ENCODE peak calls at places on chromosomes 6 and 20, in nine cellular contexts. One of them, this sample, is unnamed. For H3K4me1 and H3K27me3, the result is how much of the 10 kb centered on the place peaks cover.

GRCh38 chr6:25286891-25287290 is 7.7 kb downstream of the CARMIL1 start:
- DNase-seq in adrenal gland: no peak
- DNase-seq in CD8-positive, alpha-beta memory T cell: no peak
- DNase-seq in H9: no peak
- DNase-seq in psoas muscle: no peak
- DNase-seq in IMR-90: no peak
- DNase-seq in heart right ventricle: no peak
- DNase-seq in stomach: no peak
- DNase-seq in naive thymus-derived CD4-positive, alpha-beta T cell: no peak
- DNase-seq in this sample: no peak

GRCh38 chr20:59831024-59831900 is 102.2 kb downstream of the SYCP2 start:
- DNase-seq in adrenal gland: no peak
- DNase-seq in CD8-positive, alpha-beta memory T cell: no peak
- DNase-seq in H9: peak
- DNase-seq in psoas muscle: no peak
- DNase-seq in IMR-90: no peak
- DNase-seq in heart right ventricle: no peak
- DNase-seq in stomach: peak
- DNase-seq in naive thymus-derived CD4-positive, alpha-beta T cell: no peak
- DNase-seq in this sample: no peak

GRCh38 chr6:157434349-157435016 is 53.5 kb downstream of the ZDHHC14 start:
- DNase-seq in adrenal gland: peak
- DNase-seq in CD8-positive, alpha-beta memory T cell: no peak
- DNase-seq in H9: no peak
- DNase-seq in psoas muscle: peak
- DNase-seq in IMR-90: no peak
- DNase-seq in heart right ventricle: peak
- DNase-seq in stomach: no peak
- DNase-seq in naive thymus-derived CD4-positive, alpha-beta T cell: no peak
- DNase-seq in this sample: peak

GRCh38 chr6:35728663-35729348 is 8.0 kb upstream of the ARMC12 start:
- DNase-seq in adrenal gland: peak
- DNase-seq in CD8-positive, alpha-beta memory T cell: peak
- DNase-seq in H9: no peak
- DNase-seq in psoas muscle: peak
- DNase-seq in IMR-90: no peak
- DNase-seq in heart right ventricle: peak
- DNase-seq in stomach: peak
- DNase-seq in naive thymus-derived CD4-positive, alpha-beta T cell: no peak
- DNase-seq in this sample: peak

GRCh38 chr6:16739329-16739801 is 21.9 kb downstream of the ATXN1 start:
- DNase-seq in adrenal gland: no peak
- DNase-seq in CD8-positive, alpha-beta memory T cell: no peak
- DNase-seq in H9: no peak
- DNase-seq in psoas muscle: no peak
- DNase-seq in IMR-90: peak
- DNase-seq in heart right ventricle: no peak
- DNase-seq in stomach: no peak
- DNase-seq in naive thymus-derived CD4-positive, alpha-beta T cell: no peak
- DNase-seq in this sample: peak

GRCh38 chr6:111307275-111307858 is 175.7 kb downstream of the REV3L start:
- DNase-seq in adrenal gland: no peak
- DNase-seq in CD8-positive, alpha-beta memory T cell: no peak
- DNase-seq in H9: no peak
- DNase-seq in psoas muscle: no peak
- DNase-seq in IMR-90: no peak
- DNase-seq in heart right ventricle: no peak
- DNase-seq in stomach: no peak
- DNase-seq in naive thymus-derived CD4-positive, alpha-beta T cell: no peak
- DNase-seq in this sample: no peak

GRCh38 chr6:154937306-154938244 is 57.5 kb upstream of the TIAM2 start:
- DNase-seq in adrenal gland: no peak
- DNase-seq in CD8-positive, alpha-beta memory T cell: no peak
- DNase-seq in H9: peak
- DNase-seq in psoas muscle: no peak
- DNase-seq in IMR-90: peak
- DNase-seq in heart right ventricle: no peak
- DNase-seq in stomach: no peak
- DNase-seq in naive thymus-derived CD4-positive, alpha-beta T cell: no peak
- DNase-seq in this sample: no peak

GRCh38 chr6:110878751-110879539 is 4.4 kb downstream of the AMD1 start:
- DNase-seq in adrenal gland: no peak
- DNase-seq in CD8-positive, alpha-beta memory T cell: peak
- DNase-seq in H9: no peak
- DNase-seq in psoas muscle: no peak
- DNase-seq in IMR-90: peak
- DNase-seq in heart right ventricle: no peak
- DNase-seq in stomach: no peak
- DNase-seq in naive thymus-derived CD4-positive, alpha-beta T cell: no peak
- DNase-seq in this sample: no peak

GRCh38 chr6:157091832-157092231 is 231.5 kb downstream of the TMEM242 start:
- DNase-seq in adrenal gland: no peak
- DNase-seq in CD8-positive, alpha-beta memory T cell: no peak
- DNase-seq in H9: no peak
- DNase-seq in psoas muscle: no peak
- DNase-seq in IMR-90: no peak
- DNase-seq in heart right ventricle: no peak
- DNase-seq in stomach: no peak
- DNase-seq in naive thymus-derived CD4-positive, alpha-beta T cell: no peak
- DNase-seq in this sample: no peak

GRCh38 chr6:165119231-165120020 is 190.0 kb downstream of the C6orf118 start:
- DNase-seq in adrenal gland: no peak
- DNase-seq in CD8-positive, alpha-beta memory T cell: no peak
- DNase-seq in H9: no peak
- DNase-seq in psoas muscle: no peak
- DNase-seq in IMR-90: no peak
- DNase-seq in heart right ventricle: no peak
- DNase-seq in stomach: no peak
- DNase-seq in naive thymus-derived CD4-positive, alpha-beta T cell: no peak
- DNase-seq in this sample: no peak

GRCh38 chr6:104187616-104188015 is 672.1 kb downstream of the HACE1 start:
- DNase-seq in adrenal gland: no peak
- DNase-seq in CD8-positive, alpha-beta memory T cell: no peak
- DNase-seq in H9: peak
- DNase-seq in psoas muscle: no peak
- DNase-seq in IMR-90: no peak
- DNase-seq in heart right ventricle: no peak
- DNase-seq in stomach: no peak
- DNase-seq in naive thymus-derived CD4-positive, alpha-beta T cell: no peak
- DNase-seq in this sample: no peak

GRCh38 chr6:156963712-156964700 is 186.8 kb downstream of the ARID1B start:
- DNase-seq in adrenal gland: peak
- DNase-seq in CD8-positive, alpha-beta memory T cell: no peak
- DNase-seq in H9: no peak
- DNase-seq in psoas muscle: peak
- DNase-seq in IMR-90: peak
- DNase-seq in heart right ventricle: no peak
- DNase-seq in stomach: no peak
- DNase-seq in naive thymus-derived CD4-positive, alpha-beta T cell: no peak
- DNase-seq in this sample: peak

GRCh38 chr6:6005467-6006427 is 978 bp downstream of the NRN1 start:
- DNase-seq in adrenal gland: no peak
- DNase-seq in CD8-positive, alpha-beta memory T cell: no peak
- DNase-seq in H9: no peak
- DNase-seq in psoas muscle: no peak
- DNase-seq in IMR-90: no peak
- DNase-seq in heart right ventricle: no peak
- DNase-seq in stomach: no peak
- DNase-seq in naive thymus-derived CD4-positive, alpha-beta T cell: no peak
- DNase-seq in this sample: no peak

GRCh38 chr6:128186724-128187123 is 285.9 kb upstream of the THEMIS start:
- DNase-seq in adrenal gland: no peak
- DNase-seq in CD8-positive, alpha-beta memory T cell: no peak
- DNase-seq in H9: no peak
- DNase-seq in psoas muscle: no peak
- DNase-seq in IMR-90: peak
- DNase-seq in heart right ventricle: no peak
- DNase-seq in stomach: no peak
- DNase-seq in naive thymus-derived CD4-positive, alpha-beta T cell: no peak
- DNase-seq in this sample: no peak

GRCh38 chr20:63957004-63957689 is 931 bp upstream of the UCKL1 start:
- DNase-seq in adrenal gland: peak
- DNase-seq in CD8-positive, alpha-beta memory T cell: peak
- DNase-seq in H9: peak
- DNase-seq in psoas muscle: peak
- DNase-seq in IMR-90: peak
- DNase-seq in heart right ventricle: peak
- DNase-seq in stomach: peak
- DNase-seq in naive thymus-derived CD4-positive, alpha-beta T cell: peak
- DNase-seq in this sample: peak

GRCh38 chr6:21438237-21438985 is 155.1 kb upstream of the SOX4 start:
- DNase-seq in adrenal gland: no peak
- DNase-seq in CD8-positive, alpha-beta memory T cell: no peak
- DNase-seq in H9: no peak
- DNase-seq in psoas muscle: no peak
- DNase-seq in IMR-90: no peak
- DNase-seq in heart right ventricle: no peak
- DNase-seq in stomach: no peak
- DNase-seq in naive thymus-derived CD4-positive, alpha-beta T cell: peak
- DNase-seq in this sample: no peak

GRCh38 chr6:116616757-116617093 is 446 bp downstream of the RSPH4A start:
- DNase-seq in adrenal gland: peak
- DNase-seq in CD8-positive, alpha-beta memory T cell: no peak
- DNase-seq in H9: peak
- DNase-seq in psoas muscle: peak
- DNase-seq in IMR-90: no peak
- DNase-seq in heart right ventricle: peak
- DNase-seq in stomach: no peak
- DNase-seq in naive thymus-derived CD4-positive, alpha-beta T cell: no peak
- DNase-seq in this sample: no peak

GRCh38 chr20:3743251-3743650 is 10.8 kb downstream of the HSPA12B start:
- DNase-seq in adrenal gland: no peak
- DNase-seq in CD8-positive, alpha-beta memory T cell: no peak
- DNase-seq in H9: no peak
- DNase-seq in psoas muscle: no peak
- DNase-seq in IMR-90: no peak
- DNase-seq in heart right ventricle: no peak
- DNase-seq in stomach: no peak
- DNase-seq in naive thymus-derived CD4-positive, alpha-beta T cell: no peak
- DNase-seq in this sample: no peak

GRCh38 chr6:57435475-57436163 is 118.2 kb downstream of the PRIM2 start:
- DNase-seq in adrenal gland: no peak
- DNase-seq in CD8-positive, alpha-beta memory T cell: no peak
- DNase-seq in H9: no peak
- DNase-seq in psoas muscle: no peak
- DNase-seq in IMR-90: no peak
- DNase-seq in heart right ventricle: no peak
- DNase-seq in stomach: no peak
- DNase-seq in naive thymus-derived CD4-positive, alpha-beta T cell: no peak
- DNase-seq in this sample: no peak
- H3K4me1 ChIP-seq in adrenal gland: under half
- H3K4me1 ChIP-seq in CD8-positive, alpha-beta memory T cell: under half
- H3K4me1 ChIP-seq in H9: under half
- H3K4me1 ChIP-seq in psoas muscle: under half
- H3K4me1 ChIP-seq in IMR-90: under half
- H3K4me1 ChIP-seq in heart right ventricle: under half
- H3K4me1 ChIP-seq in stomach: under half
- H3K4me1 ChIP-seq in naive thymus-derived CD4-positive, alpha-beta T cell: under half
- H3K4me1 ChIP-seq in this sample: under half

GRCh38 chr20:40695214-40695613 is 6.2 kb upstream of the MAFB start:
- DNase-seq in adrenal gland: no peak
- DNase-seq in CD8-positive, alpha-beta memory T cell: no peak
- DNase-seq in H9: no peak
- DNase-seq in psoas muscle: no peak
- DNase-seq in IMR-90: no peak
- DNase-seq in heart right ventricle: no peak
- DNase-seq in stomach: no peak
- DNase-seq in naive thymus-derived CD4-positive, alpha-beta T cell: no peak
- DNase-seq in this sample: no peak
- H3K27me3 ChIP-seq in adrenal gland: under half
- H3K27me3 ChIP-seq in CD8-positive, alpha-beta memory T cell: under half
- H3K27me3 ChIP-seq in H9: half or more
- H3K27me3 ChIP-seq in psoas muscle: under half
- H3K27me3 ChIP-seq in IMR-90: under half
- H3K27me3 ChIP-seq in heart right ventricle: under half
- H3K27me3 ChIP-seq in stomach: half or more
- H3K27me3 ChIP-seq in naive thymus-derived CD4-positive, alpha-beta T cell: under half
- H3K27me3 ChIP-seq in this sample: under half

GRCh38 chr6:133953634-133954415 is 801 bp downstream of the TBPL1 start:
- DNase-seq in adrenal gland: no peak
- DNase-seq in CD8-positive, alpha-beta memory T cell: no peak
- DNase-seq in H9: no peak
- DNase-seq in psoas muscle: no peak
- DNase-seq in IMR-90: no peak
- DNase-seq in heart right ventricle: no peak
- DNase-seq in stomach: no peak
- DNase-seq in naive thymus-derived CD4-positive, alpha-beta T cell: no peak
- DNase-seq in this sample: no peak

GRCh38 chr6:133951881-133952814 is 876 bp upstream of the TBPL1 start:
- DNase-seq in adrenal gland: peak
- DNase-seq in CD8-positive, alpha-beta memory T cell: peak
- DNase-seq in H9: peak
- DNase-seq in psoas muscle: peak
- DNase-seq in IMR-90: peak
- DNase-seq in heart right ventricle: peak
- DNase-seq in stomach: peak
- DNase-seq in naive thymus-derived CD4-positive, alpha-beta T cell: peak
- DNase-seq in this sample: peak

GRCh38 chr6:133951227-133951626 is 1.8 kb upstream of the TBPL1 start:
- DNase-seq in adrenal gland: no peak
- DNase-seq in CD8-positive, alpha-beta memory T cell: no peak
- DNase-seq in H9: no peak
- DNase-seq in psoas muscle: no peak
- DNase-seq in IMR-90: no peak
- DNase-seq in heart right ventricle: no peak
- DNase-seq in stomach: no peak
- DNase-seq in naive thymus-derived CD4-positive, alpha-beta T cell: no peak
- DNase-seq in this sample: no peak

GRCh38 chr6:133955136-133955576 is 2.1 kb downstream of the TBPL1 start:
- DNase-seq in adrenal gland: no peak
- DNase-seq in CD8-positive, alpha-beta memory T cell: no peak
- DNase-seq in H9: no peak
- DNase-seq in psoas muscle: no peak
- DNase-seq in IMR-90: no peak
- DNase-seq in heart right ventricle: no peak
- DNase-seq in stomach: no peak
- DNase-seq in naive thymus-derived CD4-positive, alpha-beta T cell: no peak
- DNase-seq in this sample: no peak

GRCh38 chr6:133952815-133953633 is at the start of gene TBPL1:
- DNase-seq in adrenal gland: peak
- DNase-seq in CD8-positive, alpha-beta memory T cell: peak
- DNase-seq in H9: peak
- DNase-seq in psoas muscle: peak
- DNase-seq in IMR-90: peak
- DNase-seq in heart right ventricle: peak
- DNase-seq in stomach: peak
- DNase-seq in naive thymus-derived CD4-positive, alpha-beta T cell: peak
- DNase-seq in this sample: peak
- H3K4me1 ChIP-seq in adrenal gland: under half
- H3K4me1 ChIP-seq in CD8-positive, alpha-beta memory T cell: under half
- H3K4me1 ChIP-seq in H9: under half
- H3K4me1 ChIP-seq in psoas muscle: under half
- H3K4me1 ChIP-seq in IMR-90: under half
- H3K4me1 ChIP-seq in heart right ventricle: under half
- H3K4me1 ChIP-seq in stomach: under half
- H3K4me1 ChIP-seq in naive thymus-derived CD4-positive, alpha-beta T cell: under half
- H3K4me1 ChIP-seq in this sample: under half

DNA sequence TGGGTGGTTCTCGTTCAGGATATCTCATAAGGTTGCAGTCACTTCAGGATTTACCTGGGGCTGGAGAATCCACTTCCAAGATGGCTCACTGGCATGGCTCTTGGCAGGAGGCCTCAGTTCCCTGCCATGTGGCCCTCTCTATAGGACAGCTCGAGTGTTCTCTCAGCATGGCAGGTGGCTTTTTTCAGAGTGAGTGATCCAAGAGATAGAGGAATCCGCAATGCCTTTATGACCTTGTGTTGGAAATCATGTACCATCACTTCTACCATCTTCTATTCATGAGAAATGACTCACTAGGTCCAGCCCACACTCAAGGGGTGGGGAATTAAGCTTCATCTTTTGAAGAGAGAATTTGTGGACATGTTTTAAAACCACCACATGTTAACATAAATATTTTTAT is 37.8 kb downstream of the PPP1R16B start:
- DNase-seq in adrenal gland: no peak
- DNase-seq in CD8-positive, alpha-beta memory T cell: no peak
- DNase-seq in H9: no peak
- DNase-seq in psoas muscle: no peak
- DNase-seq in IMR-90: no peak
- DNase-seq in heart right ventricle: no peak
- DNase-seq in stomach: no peak
- DNase-seq in naive thymus-derived CD4-positive, alpha-beta T cell: peak
- DNase-seq in this sample: no peak
- H3K27me3 ChIP-seq in adrenal gland: under half
- H3K27me3 ChIP-seq in CD8-positive, alpha-beta memory T cell: under half
- H3K27me3 ChIP-seq in H9: under half
- H3K27me3 ChIP-seq in psoas muscle: under half
- H3K27me3 ChIP-seq in IMR-90: under half
- H3K27me3 ChIP-seq in heart right ventricle: under half
- H3K27me3 ChIP-seq in stomach: under half
- H3K27me3 ChIP-seq in naive thymus-derived CD4-positive, alpha-beta T cell: under half
- H3K27me3 ChIP-seq in this sample: under half